ENCODE peak calls at places on chromosomes 12 and 14, in six cellular contexts. Y is stomach, T is prostate gland, R is GM12878, S is breast epithelium, Q is SK-N-SH. X is an unnamed sample.

GRCh38 chr12:55372521-55372920 is 9.7 kb downstream of the OR6C75 start:
- DNase-seq in Y (no peak), T (no peak), R (no peak), S (no peak), Q (no peak), X (no peak)

GRCh38 chr14:54562334-54562733 is 4.6 kb upstream of the SAMD4A start:
- DNase-seq in Y (no peak), T (no peak), R (no peak), S (no peak), Q (no peak), X (no peak)

GRCh38 chr12:94271351-94271750 is 123.0 kb downstream of the PLXNC1 start:
- DNase-seq in Y (no peak), T (no peak), R (no peak), S (no peak), Q (no peak), X (no peak)

GRCh38 chr12:21169878-21170472 is 39.0 kb downstream of the SLCO1B1 start:
- DNase-seq in Y (peak), T (peak), R (no peak), S (no peak), Q (peak), X (peak)

GRCh38 chr12:131589966-131590365 is 120.9 kb upstream of the SFSWAP start:
- DNase-seq in Y (no peak), T (no peak), R (no peak), S (no peak), Q (no peak), X (no peak)

GRCh38 chr14:102363182-102363952 is 626 bp downstream of the TECPR2 start:
- DNase-seq in Y (peak), T (peak), R (no peak), S (no peak), Q (no peak), X (peak)

GRCh38 chr12:69698054-69698453 is 1.0 kb downstream of the BEST3 start:
- DNase-seq in Y (no peak), T (no peak), R (no peak), S (no peak), Q (no peak), X (no peak)

GRCh38 chr12:90126125-90126524 is 417.5 kb upstream of the ATP2B1 start:
- DNase-seq in Y (no peak), T (no peak), R (no peak), S (no peak), Q (no peak), X (no peak)

GRCh38 chr14:31781578-31781977 is 220.4 kb downstream of the NUBPL start:
- DNase-seq in Y (no peak), T (no peak), R (no peak), S (no peak), Q (no peak), X (no peak)

GRCh38 chr12:22635812-22636211 is 10.8 kb downstream of the ETNK1 start:
- DNase-seq in Y (no peak), T (no peak), R (no peak), S (no peak), Q (no peak), X (no peak)

GRCh38 chr12:130992979-130993538 is 39.4 kb downstream of the ADGRD1 start:
- DNase-seq in Y (no peak), T (no peak), R (no peak), S (no peak), Q (no peak), X (no peak)

GRCh38 chr14:74571441-74571841 is 40.6 kb downstream of the LTBP2 start:
- DNase-seq in Y (no peak), T (no peak), R (no peak), S (no peak), Q (no peak), X (no peak)

GRCh38 chr14:75875958-75876357 is 105.8 kb downstream of the TGFB3 start:
- DNase-seq in Y (no peak), T (no peak), R (peak), S (no peak), Q (no peak), X (no peak)

GRCh38 chr12:110183386-110183785 is 59.2 kb downstream of the IFT81 start:
- DNase-seq in Y (no peak), T (no peak), R (no peak), S (no peak), Q (no peak), X (no peak)

GRCh38 chr12:48119834-48120195 is 651 bp downstream of the PFKM start:
- DNase-seq in Y (no peak), T (no peak), R (no peak), S (no peak), Q (peak), X (no peak)

GRCh38 chr12:94174576-94174975 is 26.2 kb downstream of the PLXNC1 start:
- DNase-seq in Y (no peak), T (no peak), R (no peak), S (no peak), Q (no peak), X (no peak)

GRCh38 chr12:105053116-105053572 is 31.1 kb downstream of the ALDH1L2 start:
- DNase-seq in Y (peak), T (peak), R (peak), S (peak), Q (peak), X (peak)

GRCh38 chr12:32821293-32822089 is 65.8 kb upstream of the YARS2 start:
- DNase-seq in Y (no peak), T (no peak), R (no peak), S (no peak), Q (peak), X (no peak)

GRCh38 chr12:127381043-127381668 is 885.8 kb upstream of the TMEM132C start:
- DNase-seq in Y (peak), T (no peak), R (no peak), S (no peak), Q (peak), X (no peak)

GRCh38 chr12:108616941-108617858 is 16.5 kb downstream of the SELPLG start:
- DNase-seq in Y (no peak), T (no peak), R (peak), S (no peak), Q (no peak), X (no peak)
- TF ChIP-seq POLR2AphosphoS5 in Y (no peak), T (no peak), R (peak), S (no peak), Q (no peak), X (no peak)

GRCh38 chr14:103699261-103699661 is 16.0 kb downstream of the XRCC3 start:
- DNase-seq in Y (no peak), T (no peak), R (no peak), S (no peak), Q (no peak), X (no peak)

GRCh38 chr14:103697196-103697595 is 18.1 kb downstream of the XRCC3 start:
- DNase-seq in Y (no peak), T (no peak), R (no peak), S (peak), Q (no peak), X (no peak)

GRCh38 chr14:103697601-103698379 is 17.5 kb downstream of the XRCC3 start:
- DNase-seq in Y (no peak), T (no peak), R (no peak), S (no peak), Q (no peak), X (no peak)

GRCh38 chr14:103699901-103700752 is 15.1 kb downstream of the XRCC3 start:
- DNase-seq in Y (no peak), T (no peak), R (no peak), S (no peak), Q (no peak), X (no peak)

DNA sequence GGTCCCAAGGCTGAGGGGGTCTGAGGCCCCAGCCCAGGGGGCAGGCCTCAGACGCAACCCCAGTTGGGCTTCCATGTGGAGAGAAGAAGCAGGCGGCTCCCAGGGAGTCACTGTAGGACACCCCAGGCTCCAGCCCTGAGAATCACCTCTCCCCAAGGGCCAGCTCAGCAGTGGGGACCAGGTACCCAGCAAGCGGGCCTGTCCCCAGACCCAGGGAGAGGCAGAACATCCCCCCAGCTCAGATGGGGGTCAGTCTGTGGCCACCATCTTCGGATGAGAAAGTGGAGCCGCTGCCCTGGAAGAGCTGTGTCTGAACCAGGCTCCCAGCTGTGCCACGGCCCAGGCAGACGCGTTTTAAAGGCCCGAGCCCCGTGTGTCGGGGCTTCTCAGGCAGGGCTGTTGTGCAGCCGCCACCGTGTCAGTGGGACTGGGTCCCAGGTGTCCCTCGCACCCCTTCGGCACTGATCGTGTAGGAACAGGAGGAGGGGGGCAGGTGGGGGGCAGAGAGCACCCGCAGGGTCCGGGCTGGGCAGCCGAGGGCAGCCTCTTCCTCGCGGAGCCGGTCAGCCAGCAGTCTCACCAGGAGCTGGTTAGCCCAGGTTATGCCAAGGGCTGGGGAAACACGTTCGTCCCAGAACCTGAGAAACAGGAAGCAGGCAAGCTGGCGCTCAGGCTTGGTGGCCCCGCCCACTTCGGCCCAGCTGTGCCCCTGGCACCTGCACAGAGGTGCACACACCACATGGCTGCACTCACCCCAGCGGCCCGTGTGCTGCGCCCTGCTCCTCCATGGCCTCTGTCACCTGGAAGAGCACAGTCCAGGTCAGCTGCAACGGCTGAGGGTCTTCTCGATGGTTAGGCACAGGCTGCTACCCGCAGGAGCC is 16.6 kb downstream of the XRCC3 start:
- DNase-seq in Y (peak), T (peak), R (no peak), S (peak), Q (no peak), X (no peak)
- TF ChIP-seq POLR2AphosphoS5 in Y (peak), T (peak), R (no peak), S (no peak), Q (no peak), X (no peak)

GRCh38 chr12:19304149-19304780 is 135.0 kb upstream of the AEBP2 start:
- DNase-seq in Y (no peak), T (no peak), R (no peak), S (no peak), Q (no peak), X (no peak)
- TF ChIP-seq POLR2AphosphoS5 in Y (no peak), T (no peak), R (no peak), S (no peak), Q (no peak), X (no peak)

GRCh38 chr14:68544150-68544892 is 248.5 kb downstream of the ZFP36L1 start:
- DNase-seq in Y (peak), T (peak), R (no peak), S (no peak), Q (no peak), X (peak)
- TF ChIP-seq POLR2AphosphoS5 in Y (peak), T (peak), R (no peak), S (peak), Q (no peak), X (no peak)

DNA sequence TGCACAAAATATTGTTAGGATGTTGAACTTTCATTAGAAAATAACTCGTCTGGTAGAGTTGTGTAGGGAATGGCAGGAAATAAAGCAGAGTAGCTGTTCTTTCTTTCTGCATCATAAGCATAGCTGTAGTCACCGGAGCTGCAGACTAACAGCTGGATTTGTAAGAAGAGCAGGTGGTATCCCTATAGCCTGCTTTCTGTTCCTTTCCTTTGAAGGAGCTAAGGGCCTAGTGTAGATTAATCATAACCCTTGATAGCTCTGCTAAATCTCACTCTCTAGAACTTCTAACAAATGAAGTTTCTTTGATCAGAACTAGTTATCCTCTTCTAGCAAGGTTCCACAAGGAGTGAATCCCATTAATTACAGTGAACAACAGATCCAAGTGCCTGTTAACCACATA is 3.5 kb downstream of the LMO3 start:
- DNase-seq in Y (no peak), T (no peak), R (no peak), S (no peak), Q (no peak), X (no peak)
- TF ChIP-seq POLR2AphosphoS5 in Y (no peak), T (no peak), R (no peak), S (no peak), Q (no peak), X (no peak)

GRCh38 chr14:91511014-91511466 is 930 bp upstream of the PPP4R3A start:
- DNase-seq in Y (no peak), T (no peak), R (no peak), S (no peak), Q (peak), X (no peak)

GRCh38 chr14:91508105-91508504 is 2.0 kb downstream of the PPP4R3A start:
- DNase-seq in Y (no peak), T (no peak), R (no peak), S (no peak), Q (no peak), X (no peak)

GRCh38 chr14:91509878-91510170 is 286 bp downstream of the PPP4R3A start:
- DNase-seq in Y (no peak), T (no peak), R (no peak), S (no peak), Q (no peak), X (no peak)

GRCh38 chr14:91510171-91511013 is at the start of gene PPP4R3A:
- DNase-seq in Y (peak), T (peak), R (peak), S (peak), Q (peak), X (peak)

GRCh38 chr14:91509083-91509877 is 830 bp downstream of the PPP4R3A start:
- DNase-seq in Y (peak), T (peak), R (no peak), S (peak), Q (peak), X (peak)
- TF ChIP-seq POLR2AphosphoS5 in Y (no peak), T (no peak), R (peak), S (no peak), Q (no peak), X (no peak)

DNA sequence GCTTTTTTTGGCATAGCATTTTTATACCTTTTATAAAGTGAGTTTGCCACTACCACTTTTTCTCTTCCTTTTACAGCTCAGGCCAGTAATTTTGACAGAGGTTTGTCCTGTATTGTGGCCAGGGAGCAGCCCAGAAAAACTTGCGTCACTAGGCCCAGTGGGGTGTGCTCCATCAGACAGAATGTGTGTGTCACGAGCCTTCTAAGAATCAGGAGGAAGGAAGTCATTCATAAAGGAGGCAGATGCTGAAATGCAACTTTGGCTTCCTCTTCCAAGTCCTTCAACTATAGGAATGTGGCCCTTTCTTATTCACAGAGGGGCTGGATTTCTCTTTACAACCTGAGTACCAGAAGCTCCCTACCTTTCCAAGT is 10.1 kb upstream of the RAB35 start:
- DNase-seq in Y (no peak), T (no peak), R (no peak), S (no peak), Q (no peak), X (peak)
- TF ChIP-seq POLR2AphosphoS5 in Y (no peak), T (peak), R (no peak), S (no peak), Q (no peak), X (peak)